ENCODE peak calls at places on chromosomes 11 and 22, in seven cellular contexts. M is progenitor cell of endocrine pancreas, D is hepatocyte, S is GM13976, J is left ventricle myocardium inferior, Y is right atrium auricular region, L is GM12865. E is an unnamed sample.

GRCh38 chr11:26027887-26028286 is 304.0 kb upstream of the ANO3 start:
- DNase-seq in S (no peak), Y (no peak), D (no peak), L (peak; percentile 28), M (no peak), J (no peak), E (no peak)

GRCh38 chr11:114398303-114398920 is 1.9 kb downstream of the C11orf71 start:
- DNase-seq in M (no peak), J (no peak), Y (no peak), S (no peak), D (no peak), L (no peak), E (no peak)

GRCh38 chr22:37905534-37906363 is at the start of gene MICALL1:
- DNase-seq in Y (peak; percentile 59), L (peak; percentile 85), J (peak; percentile 76), M (peak; percentile 62), S (peak; percentile 96), D (peak; percentile 93), E (peak; percentile 44)

GRCh38 chr11:76379811-76380160 is 1.1 kb downstream of the THAP12 start:
- DNase-seq in M (no peak), D (no peak), Y (no peak), J (no peak), L (no peak), S (no peak), E (no peak)

GRCh38 chr11:115709297-115709696 is 205.1 kb upstream of the CADM1 start:
- DNase-seq in Y (no peak), D (no peak), J (no peak), L (peak; percentile 32), S (peak; percentile 52), M (no peak), E (no peak)

GRCh38 chr11:10310301-10310841 is 5.5 kb downstream of the ADM start:
- DNase-seq in D (no peak), M (no peak), J (no peak), L (peak; percentile 74), S (peak; percentile 39), Y (no peak), E (no peak)

GRCh38 chr22:27094633-27095308 is 437.4 kb downstream of the MIAT start:
- DNase-seq in M (no peak), J (peak; percentile 39), D (peak; percentile 62), Y (no peak), L (no peak), S (no peak), E (no peak)

GRCh38 chr11:46003647-46004046 is 81.2 kb downstream of the LARGE2 start:
- DNase-seq in J (no peak), S (no peak), M (no peak), Y (no peak), L (no peak), D (no peak), E (no peak)

GRCh38 chr22:44746061-44746789 is 6.2 kb upstream of the ARHGAP8 start:
- DNase-seq in Y (no peak), L (no peak), D (no peak), J (no peak), M (no peak), S (no peak), E (no peak)

GRCh38 chr22:31940506-31940905 is 3.8 kb upstream of the YWHAH start:
- DNase-seq in M (no peak), J (no peak), D (no peak), Y (no peak), L (no peak), S (no peak), E (no peak)

GRCh38 chr11:78465169-78465942 is 47.7 kb upstream of the GAB2 start:
- DNase-seq in L (peak; percentile 91), Y (no peak), J (no peak), M (no peak), S (peak; percentile 83), D (no peak), E (no peak)

GRCh38 chr22:47189056-47189916 is 426.8 kb downstream of the TBC1D22A start:
- DNase-seq in D (no peak), M (no peak), S (no peak), Y (no peak), L (no peak), J (no peak), E (no peak)

GRCh38 chr11:110297082-110297725 is 790 bp upstream of the RDX start:
- DNase-seq in S (no peak), L (no peak), M (no peak), J (no peak), Y (no peak), D (no peak), E (no peak)

GRCh38 chr22:31329029-31329428 is 17.1 kb downstream of the PATZ1 start:
- DNase-seq in L (no peak), S (no peak), D (no peak), J (no peak), M (no peak), Y (no peak), E (no peak)

GRCh38 chr11:34355726-34356125 is 2.1 kb downstream of the ABTB2 start:
- DNase-seq in Y (no peak), L (no peak), J (no peak), D (no peak), M (no peak), S (no peak), E (no peak)

GRCh38 chr11:1339066-1339675 is 29.7 kb upstream of the TOLLIP start:
- DNase-seq in M (no peak), J (no peak), L (no peak), D (no peak), Y (peak; percentile 57), S (no peak), E (no peak)

GRCh38 chr11:83648610-83649467 is 362.7 kb upstream of the CCDC90B start:
- DNase-seq in M (no peak), J (no peak), Y (no peak), L (no peak), D (peak; percentile 29), S (no peak), E (no peak)

GRCh38 chr11:80593981-80594380 is 1153.2 kb upstream of the TENM4 start:
- DNase-seq in L (no peak), Y (no peak), D (peak; percentile 57), S (no peak), M (no peak), J (no peak), E (no peak)

GRCh38 chr22:44848296-44848741 is 95.9 kb downstream of the ARHGAP8 start:
- DNase-seq in D (no peak), Y (no peak), S (no peak), M (no peak), J (no peak), L (no peak), E (no peak)

GRCh38 chr11:95788921-95789505 is 569 bp downstream of the FAM76B start:
- DNase-seq in Y (no peak), D (peak; percentile 71), L (peak; percentile 49), J (no peak), S (peak; percentile 22), M (peak; percentile 25), E (peak; percentile 65)

GRCh38 chr11:107619926-107620325 is 29.0 kb downstream of the ELMOD1 start:
- DNase-seq in D (no peak), L (no peak), J (no peak), S (no peak), Y (no peak), M (no peak), E (no peak)

GRCh38 chr11:21622995-21623394 is 569.9 kb upstream of the ANO5 start:
- DNase-seq in J (no peak), M (no peak), Y (no peak), D (no peak), S (no peak), L (no peak), E (no peak)

GRCh38 chr11:121132211-121132976 is 31.4 kb downstream of the TECTA start:
- DNase-seq in M (no peak), Y (no peak), J (no peak), L (no peak), D (no peak), S (no peak), E (no peak)

GRCh38 chr22:35457729-35458546 is 58.0 kb downstream of the MCM5 start:
- DNase-seq in J (no peak), M (no peak), Y (no peak), L (no peak), D (no peak), S (no peak), E (no peak)

GRCh38 chr11:95419915-95420314 is 188.9 kb upstream of the SESN3 start:
- DNase-seq in M (no peak), Y (no peak), D (peak; percentile 51), J (no peak), S (no peak), L (no peak), E (no peak)

GRCh38 chr22:25085930-25086901 is 113.4 kb upstream of the CRYBB3 start:
- DNase-seq in L (peak; percentile 59), M (no peak), D (peak; percentile 66), J (peak; percentile 55), Y (peak; percentile 69), S (peak; percentile 68), E (no peak)

GRCh38 chr22:27537481-27537891 is 264.1 kb downstream of the MN1 start:
- DNase-seq in D (no peak), S (no peak), Y (no peak), M (no peak), L (no peak), J (peak; percentile 58), E (no peak)

GRCh38 chr22:30265851-30266444 is 703 bp downstream of the OSM start:
- DNase-seq in D (no peak), J (peak; percentile 65), L (peak; percentile 84), Y (no peak), M (no peak), S (peak; percentile 91), E (no peak)

GRCh38 chr11:78449866-78450265 is 32.2 kb upstream of the GAB2 start:
- DNase-seq in S (no peak), Y (no peak), D (no peak), M (no peak), L (no peak), J (no peak), E (no peak)

GRCh38 chr22:22817468-22818201 is 70.0 kb upstream of the IGLL5 start:
- DNase-seq in S (no peak), M (no peak), J (no peak), L (no peak), Y (no peak), D (no peak), E (no peak)
- TF ChIP-seq CTCF in S (no peak), M (no peak), J (no peak), L (no peak), Y (no peak), D (no peak), E (no peak)

DNA sequence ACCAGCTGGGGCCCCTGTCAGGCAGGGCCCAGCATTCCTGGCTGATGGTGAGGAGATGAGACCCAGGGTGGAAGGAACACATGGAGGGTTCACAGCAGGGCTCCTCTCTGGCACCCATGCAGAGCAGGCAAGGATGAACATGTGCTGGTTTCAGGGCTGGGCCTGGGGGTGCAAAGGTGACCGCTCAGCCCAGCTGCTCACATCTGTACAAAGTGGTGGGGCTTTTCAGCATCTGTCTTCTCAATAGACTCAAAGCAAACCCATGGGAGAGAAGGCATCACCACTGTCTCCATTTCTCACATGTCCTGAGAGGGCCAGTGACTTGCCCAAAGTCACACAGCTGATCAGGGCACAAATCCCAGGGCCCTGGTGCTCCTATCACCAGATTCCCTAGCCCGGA is 27.3 kb upstream of the TCF20 start:
- DNase-seq in M (no peak), J (no peak), L (no peak), S (no peak), Y (no peak), D (no peak), E (no peak)
- TF ChIP-seq CTCF in M (no peak), J (no peak), L (no peak), S (no peak), Y (no peak), D (no peak), E (no peak)

GRCh38 chr11:90639687-90640086 is 416.8 kb upstream of the CHORDC1 start:
- DNase-seq in S (no peak), M (no peak), D (peak; percentile 46), J (no peak), Y (no peak), L (no peak), E (no peak)
- TF ChIP-seq CTCF in S (peak; percentile 14), M (peak; percentile 60), D (peak; percentile 80), J (peak; percentile 25), Y (no peak), L (no peak), E (peak; percentile 61)

GRCh38 chr11:117239295-117239694 is 6.8 kb downstream of the RNF214 start:
- DNase-seq in M (no peak), J (no peak), S (no peak), Y (no peak), L (no peak), D (peak; percentile 45), E (no peak)
- TF ChIP-seq CTCF in M (no peak), J (no peak), S (no peak), Y (no peak), L (no peak), D (peak; percentile 17), E (no peak)